ENCODE peak calls at places on chromosomes 16 and 17, in five cellular contexts. F is mesenchymal stem cell, P is IMR-90, I is H1, M is trophoblast cell. O is an unnamed sample.

GRCh38 chr17:83109793-83110645 is 30.6 kb downstream of the METRNL start:
- DNase-seq in F (peak; percentile 88), P (peak; percentile 97), I (no peak), M (peak; percentile 87), O (no peak)

GRCh38 chr17:40775945-40776344 is 3.9 kb upstream of the KRT26 start:
- DNase-seq in F (no peak), P (no peak), I (no peak), M (no peak), O (no peak)

GRCh38 chr16:69482410-69482951 is 58.1 kb downstream of the CYB5B start:
- DNase-seq in F (peak; percentile 52), P (peak; percentile 27), I (no peak), M (no peak), O (no peak)

GRCh38 chr17:72151565-72152391 is 31.0 kb downstream of the SOX9 start:
- DNase-seq in F (peak; percentile 66), P (peak; percentile 72), I (no peak), M (no peak), O (peak; percentile 51)

GRCh38 chr17:46962374-46962790 is 16.7 kb downstream of the RPRML start:
- DNase-seq in F (peak; percentile 91), P (peak; percentile 76), I (no peak), M (no peak), O (no peak)

GRCh38 chr17:58702045-58702476 is 9.7 kb downstream of the RAD51C start:
- DNase-seq in F (no peak), P (no peak), I (no peak), M (no peak), O (no peak)

GRCh38 chr17:60354223-60354622 is 37.7 kb downstream of the USP32 start:
- DNase-seq in F (peak; percentile 86), P (peak; percentile 85), I (no peak), M (no peak), O (no peak)

GRCh38 chr16:57167951-57168350 is 17.9 kb downstream of the PSME3IP1 start:
- DNase-seq in F (peak; percentile 78), P (peak; percentile 83), I (no peak), M (peak; percentile 69), O (peak; percentile 44)

GRCh38 chr16:79707867-79708266 is 107.3 kb upstream of the MAF start:
- DNase-seq in F (no peak), P (no peak), I (no peak), M (no peak), O (no peak)

GRCh38 chr17:34382586-34383224 is 19.7 kb upstream of the CCL1 start:
- DNase-seq in F (no peak), P (no peak), I (no peak), M (no peak), O (no peak)

GRCh38 chr17:11996722-11997146 is 541 bp downstream of the ZNF18 start:
- DNase-seq in F (peak; percentile 65), P (peak; percentile 28), I (peak; percentile 19), M (peak; percentile 45), O (no peak)

GRCh38 chr16:86307518-86307903 is 202.8 kb upstream of the FOXF1 start:
- DNase-seq in F (no peak), P (peak; percentile 83), I (no peak), M (no peak), O (no peak)

GRCh38 chr16:65908568-65908967 is 457.9 kb upstream of the CDH5 start:
- DNase-seq in F (no peak), P (no peak), I (no peak), M (no peak), O (peak; percentile 80)

GRCh38 chr16:20393801-20394637 is 10.5 kb downstream of the PDILT start:
- DNase-seq in F (no peak), P (no peak), I (no peak), M (no peak), O (no peak)

GRCh38 chr17:28891201-28891600 is 6.3 kb downstream of the FLOT2 start:
- DNase-seq in F (no peak), P (no peak), I (no peak), M (no peak), O (no peak)

GRCh38 chr17:49873926-49874325 is 26.1 kb upstream of the TAC4 start:
- DNase-seq in F (no peak), P (no peak), I (no peak), M (no peak), O (no peak)

GRCh38 chr16:30503403-30504296 is 22.7 kb downstream of the ZNF768 start:
- DNase-seq in F (no peak), P (no peak), I (no peak), M (no peak), O (no peak)

GRCh38 chr16:23367564-23367963 is 65.5 kb downstream of the SCNN1B start:
- DNase-seq in F (no peak), P (no peak), I (no peak), M (no peak), O (no peak)

GRCh38 chr16:70705056-70705455 is 19.2 kb upstream of the MTSS2 start:
- DNase-seq in F (no peak), P (peak; percentile 47), I (no peak), M (no peak), O (no peak)

GRCh38 chr16:70703041-70703834 is 17.4 kb upstream of the MTSS2 start:
- DNase-seq in F (peak; percentile 94), P (peak; percentile 94), I (no peak), M (peak; percentile 98), O (no peak)

GRCh38 chr16:70702624-70703023 is 16.8 kb upstream of the MTSS2 start:
- DNase-seq in F (no peak), P (no peak), I (no peak), M (no peak), O (no peak)

GRCh38 chr16:70704586-70704985 is 18.7 kb upstream of the MTSS2 start:
- DNase-seq in F (no peak), P (no peak), I (no peak), M (no peak), O (no peak)

DNA sequence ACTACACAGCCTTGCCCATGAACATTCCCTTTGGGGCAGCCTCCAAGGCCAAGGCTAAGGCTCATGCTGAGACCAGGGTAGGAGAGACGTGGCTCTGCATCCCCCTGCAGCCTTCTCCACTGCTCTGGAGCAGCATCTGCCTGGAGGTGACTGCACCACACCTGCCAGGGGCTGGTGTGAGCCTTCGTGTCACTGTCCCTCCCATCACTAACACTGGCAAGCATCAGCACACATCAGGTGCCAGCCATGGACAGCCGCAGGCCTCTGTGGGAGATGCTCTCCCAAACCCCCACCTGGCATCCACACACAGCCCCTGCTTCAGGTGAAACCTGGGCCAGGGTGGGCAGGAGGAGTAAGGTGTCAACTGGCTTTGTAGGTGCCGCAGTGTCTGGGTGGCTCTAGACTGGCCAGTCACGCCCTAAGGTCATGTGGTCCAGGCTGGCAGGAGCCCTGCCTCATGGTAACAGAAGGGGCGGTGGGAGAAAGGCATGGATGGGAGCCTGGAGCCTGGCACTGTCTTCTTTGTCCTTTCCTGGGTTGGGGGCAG is 18.1 kb upstream of the MTSS2 start:
- DNase-seq in F (no peak), P (no peak), I (no peak), M (no peak), O (no peak)
- H3K9ac ChIP-seq in F (peak overlapping the region; percentile 72), P (peak overlapping the region; percentile 3), I (no peak overlapping the region), M (no peak overlapping the region), O (no peak overlapping the region)

GRCh38 chr17:39739885-39740356 is 2.2 kb downstream of the GRB7 start:
- DNase-seq in F (no peak), P (no peak), I (no peak), M (peak; percentile 42), O (no peak)
- H3K4me3 ChIP-seq in F (peak overlapping the region; percentile 63), P (no peak overlapping the region), I (peak overlapping the region; percentile 54), M (peak overlapping the region; percentile 38), O (no peak overlapping the region)

GRCh38 chr16:3661311-3661710 is 6.8 kb downstream of the DNASE1 start:
- DNase-seq in F (no peak), P (no peak), I (no peak), M (no peak), O (no peak)
- H4K91ac ChIP-seq in F (no peak overlapping the region), P (no peak overlapping the region), I (no peak overlapping the region), M (no peak overlapping the region), O (no peak overlapping the region)

GRCh38 chr17:27539794-27540193 is 83.5 kb downstream of the KSR1 start:
- DNase-seq in F (no peak), P (no peak), I (no peak), M (no peak), O (no peak)

GRCh38 chr17:27543464-27543856 is 87.2 kb downstream of the KSR1 start:
- DNase-seq in F (no peak), P (no peak), I (no peak), M (no peak), O (no peak)

GRCh38 chr17:27540300-27541105 is 84.3 kb downstream of the KSR1 start:
- DNase-seq in F (peak; percentile 100), P (peak; percentile 100), I (no peak), M (peak; percentile 94), O (no peak)

GRCh38 chr17:27542841-27543463 is 86.7 kb downstream of the KSR1 start:
- DNase-seq in F (no peak), P (no peak), I (no peak), M (no peak), O (no peak)

DNA sequence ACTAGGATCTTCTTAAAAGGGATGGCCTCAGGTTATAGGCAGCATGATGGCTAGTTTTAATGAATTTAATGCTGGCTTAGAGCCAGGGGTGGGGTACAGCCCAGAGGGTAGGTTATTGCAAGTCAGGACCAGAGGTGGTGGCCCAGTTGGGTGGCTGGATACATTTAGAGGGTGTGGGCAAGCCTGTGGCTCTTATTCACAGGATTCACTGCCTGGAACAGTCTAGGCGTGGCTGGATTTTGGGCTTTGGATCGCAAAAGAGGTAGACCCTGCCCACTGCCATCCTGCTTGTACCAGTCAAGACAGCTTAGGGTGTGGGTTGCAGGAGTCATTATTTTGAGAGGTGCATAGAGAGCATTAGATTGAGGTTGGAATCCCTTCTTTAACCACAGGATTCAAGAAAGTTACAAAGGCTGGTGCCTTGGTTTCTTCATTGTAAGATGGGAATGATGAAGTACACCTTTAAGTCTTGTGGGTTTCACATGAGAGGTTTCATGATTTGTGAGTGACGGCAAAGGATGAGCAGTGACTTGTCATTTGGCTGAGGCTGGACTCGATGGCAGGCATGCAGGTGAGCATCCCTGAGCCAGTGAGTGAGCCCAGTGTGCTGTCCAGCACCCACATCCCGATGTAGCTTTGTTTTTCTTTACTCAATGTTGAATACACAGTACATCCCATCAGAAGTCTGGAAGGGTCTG is 85.2 kb downstream of the KSR1 start:
- DNase-seq in F (no peak), P (no peak), I (no peak), M (no peak), O (no peak)
- H3K9ac ChIP-seq in F (no peak overlapping the region), P (peak overlapping the region; percentile 41), I (no peak overlapping the region), M (no peak overlapping the region), O (no peak overlapping the region)

GRCh38 chr16:89821438-89822187 is 5.2 kb upstream of the FANCA start:
- DNase-seq in F (no peak), P (no peak), I (no peak), M (no peak), O (no peak)
- H3K4me3 ChIP-seq in F (no peak overlapping the region), P (no peak overlapping the region), I (no peak overlapping the region), M (no peak overlapping the region), O (no peak overlapping the region)

GRCh38 chr16:84700518-84701277 is 898 bp downstream of the USP10 start:
- DNase-seq in F (peak; percentile 64), P (peak; percentile 29), I (no peak), M (peak; percentile 44), O (peak; percentile 14)

GRCh38 chr16:84703671-84704070 is 3.9 kb downstream of the USP10 start:
- DNase-seq in F (peak; percentile 33), P (no peak), I (no peak), M (peak; percentile 80), O (no peak)

GRCh38 chr16:84694980-84695379 is 4.8 kb upstream of the USP10 start:
- DNase-seq in F (no peak), P (no peak), I (no peak), M (no peak), O (no peak)

GRCh38 chr16:84699712-84700517 is at the start of gene USP10:
- DNase-seq in F (peak; percentile 72), P (peak; percentile 68), I (peak; percentile 71), M (peak; percentile 91), O (peak; percentile 87)

GRCh38 chr16:84699147-84699711 is 571 bp upstream of the USP10 start:
- DNase-seq in F (no peak), P (no peak), I (no peak), M (peak; percentile 40), O (no peak)
- H4K91ac ChIP-seq in F (no peak overlapping the region), P (peak overlapping the region; percentile 32), I (peak overlapping the region; percentile 7), M (peak overlapping the region; percentile 48), O (no peak overlapping the region)